ENCODE peak calls at places on chromosomes 2 and 18, in five cellular contexts. One of them, this sample, is unnamed.

GRCh38 chr18:12904012-12904516 is 20.0 kb upstream of the PTPN2 start:
- DNase-seq in HTR-8/SVneo: no peak
- DNase-seq in anterior cingulate cortex: no peak
- DNase-seq in mucosa of gallbladder: no peak
- DNase-seq in NCI-H345: no peak
- DNase-seq in this sample: no peak

GRCh38 chr2:85278361-85278760 is 49.4 kb downstream of the TGOLN2 start:
- DNase-seq in mucosa of gallbladder: no peak
- DNase-seq in HTR-8/SVneo: no peak
- DNase-seq in anterior cingulate cortex: no peak
- DNase-seq in NCI-H345: no peak
- DNase-seq in this sample: no peak

GRCh38 chr2:54767921-54768320 is 44.5 kb downstream of the EML6 start:
- DNase-seq in NCI-H345: no peak
- DNase-seq in anterior cingulate cortex: no peak
- DNase-seq in HTR-8/SVneo: peak
- DNase-seq in mucosa of gallbladder: no peak
- DNase-seq in this sample: no peak

GRCh38 chr2:50444286-50444685 is 587.6 kb downstream of the NRXN1 start:
- DNase-seq in mucosa of gallbladder: no peak
- DNase-seq in NCI-H345: peak
- DNase-seq in anterior cingulate cortex: no peak
- DNase-seq in HTR-8/SVneo: peak
- DNase-seq in this sample: no peak

GRCh38 chr2:239297142-239298125 is 103.4 kb downstream of the HDAC4 start:
- DNase-seq in anterior cingulate cortex: no peak
- DNase-seq in NCI-H345: no peak
- DNase-seq in HTR-8/SVneo: no peak
- DNase-seq in mucosa of gallbladder: no peak
- DNase-seq in this sample: no peak

GRCh38 chr18:57086163-57086562 is 60.7 kb upstream of the BOD1L2 start:
- DNase-seq in anterior cingulate cortex: no peak
- DNase-seq in mucosa of gallbladder: no peak
- DNase-seq in NCI-H345: no peak
- DNase-seq in HTR-8/SVneo: no peak
- DNase-seq in this sample: no peak

GRCh38 chr2:101972621-101973434 is 18.9 kb upstream of the IL1R2 start:
- DNase-seq in anterior cingulate cortex: no peak
- DNase-seq in mucosa of gallbladder: no peak
- DNase-seq in NCI-H345: no peak
- DNase-seq in HTR-8/SVneo: peak
- DNase-seq in this sample: no peak

GRCh38 chr2:226934546-226935243 is 98.8 kb downstream of the RHBDD1 start:
- DNase-seq in HTR-8/SVneo: no peak
- DNase-seq in mucosa of gallbladder: no peak
- DNase-seq in anterior cingulate cortex: no peak
- DNase-seq in NCI-H345: peak
- DNase-seq in this sample: no peak

GRCh38 chr2:70420005-70420580 is 118.2 kb upstream of the FAM136A start:
- DNase-seq in mucosa of gallbladder: no peak
- DNase-seq in HTR-8/SVneo: no peak
- DNase-seq in anterior cingulate cortex: no peak
- DNase-seq in NCI-H345: peak
- DNase-seq in this sample: no peak

GRCh38 chr2:144477281-144477942 is 42.5 kb downstream of the ZEB2 start:
- DNase-seq in NCI-H345: no peak
- DNase-seq in mucosa of gallbladder: no peak
- DNase-seq in HTR-8/SVneo: no peak
- DNase-seq in anterior cingulate cortex: no peak
- DNase-seq in this sample: no peak

GRCh38 chr2:234165421-234165820 is 114.9 kb downstream of the SPP2 start:
- DNase-seq in HTR-8/SVneo: no peak
- DNase-seq in NCI-H345: no peak
- DNase-seq in anterior cingulate cortex: no peak
- DNase-seq in mucosa of gallbladder: no peak
- DNase-seq in this sample: no peak

GRCh38 chr2:119702918-119703401 is 24.0 kb downstream of the TMEM177 start:
- DNase-seq in anterior cingulate cortex: peak
- DNase-seq in NCI-H345: peak
- DNase-seq in mucosa of gallbladder: peak
- DNase-seq in HTR-8/SVneo: peak
- DNase-seq in this sample: no peak

GRCh38 chr2:796151-796955 is 119.1 kb upstream of the TMEM18 start:
- DNase-seq in NCI-H345: no peak
- DNase-seq in anterior cingulate cortex: no peak
- DNase-seq in HTR-8/SVneo: no peak
- DNase-seq in mucosa of gallbladder: no peak
- DNase-seq in this sample: no peak

GRCh38 chr2:57396364-57397098 is 650.1 kb upstream of the VRK2 start:
- DNase-seq in HTR-8/SVneo: no peak
- DNase-seq in NCI-H345: no peak
- DNase-seq in mucosa of gallbladder: no peak
- DNase-seq in anterior cingulate cortex: no peak
- DNase-seq in this sample: no peak

GRCh38 chr2:128485761-128486639 is 167.3 kb upstream of the HS6ST1 start:
- DNase-seq in mucosa of gallbladder: peak
- DNase-seq in NCI-H345: no peak
- DNase-seq in anterior cingulate cortex: no peak
- DNase-seq in HTR-8/SVneo: no peak
- DNase-seq in this sample: no peak

GRCh38 chr2:84223191-84223590 is 235.9 kb downstream of the SUCLG1 start:
- DNase-seq in NCI-H345: no peak
- DNase-seq in mucosa of gallbladder: no peak
- DNase-seq in HTR-8/SVneo: peak
- DNase-seq in anterior cingulate cortex: no peak
- DNase-seq in this sample: no peak

GRCh38 chr2:110804915-110805314 is 72.5 kb downstream of the ACOXL start:
- DNase-seq in mucosa of gallbladder: no peak
- DNase-seq in anterior cingulate cortex: no peak
- DNase-seq in HTR-8/SVneo: no peak
- DNase-seq in NCI-H345: no peak
- DNase-seq in this sample: no peak

GRCh38 chr2:235864746-235865535 is 303.2 kb downstream of the GBX2 start:
- DNase-seq in HTR-8/SVneo: no peak
- DNase-seq in NCI-H345: no peak
- DNase-seq in mucosa of gallbladder: no peak
- DNase-seq in anterior cingulate cortex: no peak
- DNase-seq in this sample: no peak

GRCh38 chr2:202109139-202109736 is 36.2 kb downstream of the KIAA2012 start:
- DNase-seq in NCI-H345: no peak
- DNase-seq in mucosa of gallbladder: no peak
- DNase-seq in anterior cingulate cortex: no peak
- DNase-seq in HTR-8/SVneo: no peak
- DNase-seq in this sample: no peak

GRCh38 chr2:205066081-205066480 is 520.8 kb downstream of the PARD3B start:
- DNase-seq in NCI-H345: no peak
- DNase-seq in HTR-8/SVneo: no peak
- DNase-seq in anterior cingulate cortex: no peak
- DNase-seq in mucosa of gallbladder: no peak
- DNase-seq in this sample: no peak

GRCh38 chr2:104867351-104868080 is 13.6 kb downstream of the POU3F3 start:
- DNase-seq in mucosa of gallbladder: no peak
- DNase-seq in anterior cingulate cortex: no peak
- DNase-seq in HTR-8/SVneo: no peak
- DNase-seq in NCI-H345: no peak
- DNase-seq in this sample: no peak

GRCh38 chr2:237744613-237745249 is 53.8 kb upstream of the RBM44 start:
- DNase-seq in HTR-8/SVneo: peak
- DNase-seq in mucosa of gallbladder: peak
- DNase-seq in NCI-H345: peak
- DNase-seq in anterior cingulate cortex: peak
- DNase-seq in this sample: no peak

GRCh38 chr2:181458881-181459280 is 1.7 kb downstream of the ITGA4 start:
- DNase-seq in mucosa of gallbladder: no peak
- DNase-seq in NCI-H345: no peak
- DNase-seq in anterior cingulate cortex: no peak
- DNase-seq in HTR-8/SVneo: no peak
- DNase-seq in this sample: no peak

GRCh38 chr18:76564117-76564516 is 69.1 kb upstream of the ZNF516 start:
- DNase-seq in mucosa of gallbladder: no peak
- DNase-seq in anterior cingulate cortex: no peak
- DNase-seq in HTR-8/SVneo: peak
- DNase-seq in NCI-H345: no peak
- DNase-seq in this sample: no peak

GRCh38 chr2:221924551-221924950 is 352.4 kb upstream of the EPHA4 start:
- DNase-seq in HTR-8/SVneo: no peak
- DNase-seq in mucosa of gallbladder: no peak
- DNase-seq in NCI-H345: no peak
- DNase-seq in anterior cingulate cortex: no peak
- DNase-seq in this sample: no peak

GRCh38 chr2:191030521-191031154 is 16.7 kb upstream of the STAT1 start:
- DNase-seq in HTR-8/SVneo: no peak
- DNase-seq in mucosa of gallbladder: peak
- DNase-seq in anterior cingulate cortex: no peak
- DNase-seq in NCI-H345: peak
- DNase-seq in this sample: no peak

GRCh38 chr2:13560322-13560721 is 843.6 kb downstream of the TRIB2 start:
- DNase-seq in HTR-8/SVneo: no peak
- DNase-seq in mucosa of gallbladder: no peak
- DNase-seq in anterior cingulate cortex: no peak
- DNase-seq in NCI-H345: no peak
- DNase-seq in this sample: no peak

GRCh38 chr2:119240311-119241204 is 16.9 kb downstream of the STEAP3 start:
- DNase-seq in mucosa of gallbladder: no peak
- DNase-seq in HTR-8/SVneo: peak
- DNase-seq in anterior cingulate cortex: no peak
- DNase-seq in NCI-H345: peak
- DNase-seq in this sample: no peak